ENCODE peak calls at places on chromosomes 4 and X, in five cellular contexts. Z is neural progenitor cell, K is ACHN, N is skeletal muscle cell, Y is right lobe of liver. U is an unnamed sample.

GRCh38 chr4:42446823-42447222 is 49.5 kb downstream of the SHISA3 start:
- DNase-seq in Y (no peak), K (no peak), Z (no peak), N (no peak), U (no peak)

GRCh38 chrX:102684772-102685520 is 27.3 kb upstream of the GPRASP2 start:
- DNase-seq in Y (no peak), Z (no peak), K (no peak), N (no peak), U (no peak)

GRCh38 chr4:8471211-8471875 is 30.8 kb downstream of the TRMT44 start:
- DNase-seq in Y (no peak), N (no peak), Z (no peak), K (no peak), U (no peak)

GRCh38 chrX:30283456-30284200 is 25.6 kb downstream of the NR0B1 start:
- DNase-seq in K (peak; percentile 81), Y (no peak), Z (no peak), N (peak; percentile 70), U (no peak)

GRCh38 chr4:165464813-165465381 is 86.1 kb downstream of the CPE start:
- DNase-seq in Y (no peak), K (peak; percentile 40), Z (peak; percentile 37), N (no peak), U (no peak)

GRCh38 chr4:119139316-119139715 is 3.7 kb downstream of the MYOZ2 start:
- DNase-seq in Z (no peak), K (no peak), N (no peak), Y (no peak), U (no peak)

GRCh38 chr4:94791701-94792100 is 33.9 kb downstream of the BMPR1B start:
- DNase-seq in K (no peak), N (no peak), Z (no peak), Y (no peak), U (no peak)

GRCh38 chrX:97126020-97126419 is 242.3 kb downstream of the RPA4 start:
- DNase-seq in Y (no peak), K (no peak), Z (no peak), N (peak; percentile 26), U (no peak)

GRCh38 chr4:160175064-160175643 is 1072.3 kb downstream of the RAPGEF2 start:
- DNase-seq in Z (peak; percentile 20), K (peak; percentile 38), Y (no peak), N (no peak), U (no peak)

GRCh38 chr4:121454251-121454979 is 73.6 kb upstream of the QRFPR start:
- DNase-seq in N (no peak), Z (peak; percentile 28), Y (no peak), K (no peak), U (no peak)

GRCh38 chrX:13374364-13374763 is 54.5 kb upstream of the ATXN3L start:
- DNase-seq in Z (no peak), K (no peak), Y (no peak), N (no peak), U (no peak)

GRCh38 chr4:91488946-91489345 is 814.8 kb upstream of the GRID2 start:
- DNase-seq in Y (no peak), N (no peak), Z (no peak), K (no peak), U (no peak)

GRCh38 chr4:148265627-148266026 is 176.6 kb downstream of the NR3C2 start:
- DNase-seq in K (no peak), Z (no peak), Y (no peak), N (no peak), U (no peak)

GRCh38 chrX:48720580-48721240 is 24.2 kb downstream of the SUV39H1 start:
- DNase-seq in N (no peak), Y (no peak), K (no peak), Z (no peak), U (no peak)

GRCh38 chr4:83356899-83357661 is 22.4 kb upstream of the HPSE start:
- DNase-seq in K (peak; percentile 77), Y (no peak), Z (no peak), N (peak; percentile 81), U (no peak)

GRCh38 chr4:8320386-8320750 is 50.8 kb downstream of the HTRA3 start:
- DNase-seq in Z (no peak), K (no peak), Y (no peak), N (no peak), U (no peak)

GRCh38 chr4:103996637-103997036 is 276.9 kb upstream of the TACR3 start:
- DNase-seq in Z (peak; percentile 70), N (peak; percentile 65), Y (no peak), K (peak; percentile 90), U (no peak)

GRCh38 chr4:156732634-156733033 is 239.0 kb downstream of the PDGFC start:
- DNase-seq in K (peak; percentile 36), N (no peak), Z (no peak), Y (no peak), U (no peak)

U was measured in mucosa of descending colon.